ENCODE peak calls at places on chromosomes 4 and X, in ten cellular contexts. One of them, this sample, is unnamed.

GRCh38 chr4:39045791-39046221 is 13.6 kb upstream of the TMEM156 start:
- DNase-seq in tibial nerve: no peak
- DNase-seq in substantia nigra: no peak
- DNase-seq in OCI-LY7: peak; percentile 40
- DNase-seq in small intestine: no peak
- DNase-seq in transverse colon: no peak
- DNase-seq in brain microvascular endothelial cell: peak; percentile 42
- DNase-seq in suprapubic skin: no peak
- DNase-seq in mammary epithelial cell: no peak
- DNase-seq in adrenal gland: no peak
- DNase-seq in this sample: peak; percentile 25

GRCh38 chr4:65083076-65083475 is 587.2 kb downstream of the EPHA5 start:
- DNase-seq in substantia nigra: no peak
- DNase-seq in tibial nerve: no peak
- DNase-seq in brain microvascular endothelial cell: peak; percentile 17
- DNase-seq in mammary epithelial cell: no peak
- DNase-seq in transverse colon: no peak
- DNase-seq in suprapubic skin: no peak
- DNase-seq in small intestine: no peak
- DNase-seq in OCI-LY7: no peak
- DNase-seq in adrenal gland: no peak
- DNase-seq in this sample: no peak

GRCh38 chr4:2689825-2690700 is 66.1 kb downstream of the TNIP2 start:
- DNase-seq in transverse colon: peak; percentile 16
- DNase-seq in small intestine: no peak
- DNase-seq in adrenal gland: no peak
- DNase-seq in brain microvascular endothelial cell: peak; percentile 29
- DNase-seq in suprapubic skin: no peak
- DNase-seq in OCI-LY7: peak; percentile 67
- DNase-seq in tibial nerve: no peak
- DNase-seq in mammary epithelial cell: no peak
- DNase-seq in substantia nigra: no peak
- DNase-seq in this sample: no peak

GRCh38 chr4:144683516-144683915 is 37.6 kb downstream of the HHIP start:
- DNase-seq in suprapubic skin: no peak
- DNase-seq in brain microvascular endothelial cell: no peak
- DNase-seq in substantia nigra: no peak
- DNase-seq in adrenal gland: no peak
- DNase-seq in OCI-LY7: no peak
- DNase-seq in small intestine: no peak
- DNase-seq in mammary epithelial cell: no peak
- DNase-seq in tibial nerve: no peak
- DNase-seq in transverse colon: no peak
- DNase-seq in this sample: no peak

GRCh38 chrX:12446342-12447075 is 308.2 kb downstream of the FRMPD4 start:
- DNase-seq in brain microvascular endothelial cell: peak; percentile 19
- DNase-seq in small intestine: no peak
- DNase-seq in transverse colon: no peak
- DNase-seq in suprapubic skin: no peak
- DNase-seq in mammary epithelial cell: peak; percentile 85
- DNase-seq in substantia nigra: no peak
- DNase-seq in OCI-LY7: no peak
- DNase-seq in tibial nerve: no peak
- DNase-seq in adrenal gland: no peak
- DNase-seq in this sample: peak; percentile 1

GRCh38 chr4:76679691-76680090 is 218.3 kb downstream of the SOWAHB start:
- DNase-seq in brain microvascular endothelial cell: no peak
- DNase-seq in transverse colon: no peak
- DNase-seq in mammary epithelial cell: no peak
- DNase-seq in tibial nerve: no peak
- DNase-seq in adrenal gland: no peak
- DNase-seq in substantia nigra: no peak
- DNase-seq in OCI-LY7: no peak
- DNase-seq in suprapubic skin: no peak
- DNase-seq in small intestine: no peak
- DNase-seq in this sample: no peak

GRCh38 chr4:142845293-142846070 is 619 bp downstream of the INPP4B start:
- DNase-seq in OCI-LY7: no peak
- DNase-seq in small intestine: peak; percentile 7
- DNase-seq in suprapubic skin: no peak
- DNase-seq in substantia nigra: no peak
- DNase-seq in brain microvascular endothelial cell: no peak
- DNase-seq in tibial nerve: no peak
- DNase-seq in adrenal gland: no peak
- DNase-seq in mammary epithelial cell: peak; percentile 19
- DNase-seq in transverse colon: peak; percentile 13
- DNase-seq in this sample: no peak

GRCh38 chr4:75512336-75513211 is 1.6 kb downstream of the RCHY1 start:
- DNase-seq in mammary epithelial cell: peak; percentile 48
- DNase-seq in brain microvascular endothelial cell: no peak
- DNase-seq in suprapubic skin: no peak
- DNase-seq in substantia nigra: no peak
- DNase-seq in tibial nerve: no peak
- DNase-seq in adrenal gland: no peak
- DNase-seq in small intestine: peak; percentile 7
- DNase-seq in OCI-LY7: peak; percentile 60
- DNase-seq in transverse colon: no peak
- DNase-seq in this sample: peak; percentile 26

GRCh38 chr4:156362581-156362980 is 408.9 kb upstream of the CTSO start:
- DNase-seq in tibial nerve: no peak
- DNase-seq in transverse colon: no peak
- DNase-seq in OCI-LY7: no peak
- DNase-seq in mammary epithelial cell: no peak
- DNase-seq in substantia nigra: no peak
- DNase-seq in brain microvascular endothelial cell: peak; percentile 16
- DNase-seq in adrenal gland: no peak
- DNase-seq in small intestine: no peak
- DNase-seq in suprapubic skin: no peak
- DNase-seq in this sample: no peak

GRCh38 chr4:14887842-14888433 is 114.3 kb upstream of the CPEB2 start:
- DNase-seq in brain microvascular endothelial cell: no peak
- DNase-seq in substantia nigra: no peak
- DNase-seq in suprapubic skin: no peak
- DNase-seq in adrenal gland: no peak
- DNase-seq in tibial nerve: no peak
- DNase-seq in transverse colon: no peak
- DNase-seq in small intestine: no peak
- DNase-seq in OCI-LY7: no peak
- DNase-seq in mammary epithelial cell: peak; percentile 12
- DNase-seq in this sample: no peak

GRCh38 chrX:258291-259040 is 22.7 kb upstream of the PLCXD1 start:
- DNase-seq in tibial nerve: no peak
- DNase-seq in substantia nigra: no peak
- DNase-seq in brain microvascular endothelial cell: no peak
- DNase-seq in adrenal gland: no peak
- DNase-seq in small intestine: no peak
- DNase-seq in suprapubic skin: no peak
- DNase-seq in transverse colon: no peak
- DNase-seq in OCI-LY7: no peak
- DNase-seq in mammary epithelial cell: no peak
- DNase-seq in this sample: no peak

GRCh38 chr4:156734965-156735895 is 236.4 kb downstream of the PDGFC start:
- DNase-seq in mammary epithelial cell: peak; percentile 24
- DNase-seq in OCI-LY7: no peak
- DNase-seq in brain microvascular endothelial cell: no peak
- DNase-seq in substantia nigra: no peak
- DNase-seq in adrenal gland: no peak
- DNase-seq in tibial nerve: no peak
- DNase-seq in transverse colon: no peak
- DNase-seq in small intestine: no peak
- DNase-seq in suprapubic skin: no peak
- DNase-seq in this sample: peak; percentile 30

GRCh38 chrX:38558681-38559080 is 2.7 kb upstream of the TSPAN7 start:
- DNase-seq in brain microvascular endothelial cell: no peak
- DNase-seq in tibial nerve: no peak
- DNase-seq in adrenal gland: no peak
- DNase-seq in mammary epithelial cell: peak; percentile 83
- DNase-seq in transverse colon: no peak
- DNase-seq in suprapubic skin: no peak
- DNase-seq in substantia nigra: no peak
- DNase-seq in small intestine: no peak
- DNase-seq in OCI-LY7: no peak
- DNase-seq in this sample: peak; percentile 38

GRCh38 chr4:163871078-163871477 is 376.6 kb downstream of the TMA16 start:
- DNase-seq in transverse colon: no peak
- DNase-seq in tibial nerve: no peak
- DNase-seq in adrenal gland: no peak
- DNase-seq in OCI-LY7: no peak
- DNase-seq in suprapubic skin: no peak
- DNase-seq in substantia nigra: no peak
- DNase-seq in brain microvascular endothelial cell: no peak
- DNase-seq in small intestine: no peak
- DNase-seq in mammary epithelial cell: no peak
- DNase-seq in this sample: no peak

GRCh38 chr4:163878336-163879121 is 384.0 kb downstream of the TMA16 start:
- DNase-seq in tibial nerve: no peak
- DNase-seq in suprapubic skin: no peak
- DNase-seq in OCI-LY7: no peak
- DNase-seq in small intestine: no peak
- DNase-seq in adrenal gland: no peak
- DNase-seq in mammary epithelial cell: no peak
- DNase-seq in substantia nigra: no peak
- DNase-seq in transverse colon: no peak
- DNase-seq in brain microvascular endothelial cell: no peak
- DNase-seq in this sample: no peak

DNA sequence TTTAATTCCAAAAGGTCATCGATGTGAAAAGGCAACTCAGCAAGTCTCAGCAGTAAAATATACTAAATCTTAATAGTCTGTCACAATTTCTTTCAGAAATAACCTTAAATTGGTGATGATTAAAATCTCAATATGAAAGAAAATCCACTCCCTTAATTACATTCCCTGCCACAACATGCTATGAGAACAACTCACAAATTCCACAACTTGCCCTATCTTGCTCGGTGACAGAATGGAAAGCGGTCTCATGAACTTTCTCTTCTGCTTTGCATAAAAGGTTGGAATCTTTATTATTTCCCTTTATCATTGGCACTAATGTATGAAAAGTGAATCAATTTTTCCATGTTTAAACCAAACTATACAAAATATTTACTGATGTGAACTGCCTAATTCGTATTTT is 380.8 kb downstream of the TMA16 start:
- DNase-seq in substantia nigra: no peak
- DNase-seq in small intestine: no peak
- DNase-seq in transverse colon: no peak
- DNase-seq in OCI-LY7: no peak
- DNase-seq in adrenal gland: no peak
- DNase-seq in suprapubic skin: no peak
- DNase-seq in tibial nerve: no peak
- DNase-seq in mammary epithelial cell: peak; percentile 69
- DNase-seq in brain microvascular endothelial cell: no peak
- DNase-seq in this sample: peak; percentile 60
- H3K27ac ChIP-seq in substantia nigra: no peak overlapping the region
- H3K27ac ChIP-seq in small intestine: no peak overlapping the region
- H3K27ac ChIP-seq in transverse colon: no peak overlapping the region
- H3K27ac ChIP-seq in OCI-LY7: no peak overlapping the region
- H3K27ac ChIP-seq in adrenal gland: no peak overlapping the region
- H3K27ac ChIP-seq in suprapubic skin: no peak overlapping the region
- H3K27ac ChIP-seq in tibial nerve: no peak overlapping the region
- H3K27ac ChIP-seq in mammary epithelial cell: peak overlapping the region; percentile 83
- H3K27ac ChIP-seq in brain microvascular endothelial cell: no peak overlapping the region
- H3K27ac ChIP-seq in this sample: no peak overlapping the region

GRCh38 chr4:123616970-123617392 is 220.4 kb downstream of the SPRY1 start:
- DNase-seq in substantia nigra: peak; percentile 12
- DNase-seq in small intestine: peak; percentile 69
- DNase-seq in transverse colon: peak; percentile 46
- DNase-seq in tibial nerve: peak; percentile 30
- DNase-seq in OCI-LY7: peak; percentile 46
- DNase-seq in mammary epithelial cell: no peak
- DNase-seq in brain microvascular endothelial cell: peak; percentile 71
- DNase-seq in adrenal gland: peak; percentile 92
- DNase-seq in suprapubic skin: no peak
- DNase-seq in this sample: no peak
- H3K27ac ChIP-seq in substantia nigra: peak overlapping the region; percentile 10
- H3K27ac ChIP-seq in small intestine: peak overlapping the region; percentile 41
- H3K27ac ChIP-seq in transverse colon: peak overlapping the region; percentile 52
- H3K27ac ChIP-seq in tibial nerve: no peak overlapping the region
- H3K27ac ChIP-seq in OCI-LY7: no peak overlapping the region
- H3K27ac ChIP-seq in mammary epithelial cell: no peak overlapping the region
- H3K27ac ChIP-seq in brain microvascular endothelial cell: no peak overlapping the region
- H3K27ac ChIP-seq in adrenal gland: peak overlapping the region; percentile 35
- H3K27ac ChIP-seq in suprapubic skin: no peak overlapping the region
- H3K27ac ChIP-seq in this sample: no peak overlapping the region

GRCh38 chr4:101599620-101600019 is 190.9 kb upstream of the BANK1 start:
- DNase-seq in brain microvascular endothelial cell: peak; percentile 25
- DNase-seq in OCI-LY7: no peak
- DNase-seq in adrenal gland: no peak
- DNase-seq in transverse colon: no peak
- DNase-seq in small intestine: no peak
- DNase-seq in mammary epithelial cell: peak; percentile 84
- DNase-seq in suprapubic skin: no peak
- DNase-seq in tibial nerve: no peak
- DNase-seq in substantia nigra: no peak
- DNase-seq in this sample: peak; percentile 45
- H3K27ac ChIP-seq in brain microvascular endothelial cell: no peak overlapping the region
- H3K27ac ChIP-seq in OCI-LY7: no peak overlapping the region
- H3K27ac ChIP-seq in adrenal gland: no peak overlapping the region
- H3K27ac ChIP-seq in transverse colon: no peak overlapping the region
- H3K27ac ChIP-seq in small intestine: no peak overlapping the region
- H3K27ac ChIP-seq in mammary epithelial cell: no peak overlapping the region
- H3K27ac ChIP-seq in suprapubic skin: no peak overlapping the region
- H3K27ac ChIP-seq in tibial nerve: no peak overlapping the region
- H3K27ac ChIP-seq in substantia nigra: no peak overlapping the region
- H3K27ac ChIP-seq in this sample: no peak overlapping the region

GRCh38 chr4:20318899-20319291 is 67.2 kb downstream of the SLIT2 start:
- DNase-seq in OCI-LY7: no peak
- DNase-seq in substantia nigra: no peak
- DNase-seq in tibial nerve: no peak
- DNase-seq in adrenal gland: no peak
- DNase-seq in brain microvascular endothelial cell: no peak
- DNase-seq in transverse colon: no peak
- DNase-seq in mammary epithelial cell: no peak
- DNase-seq in small intestine: no peak
- DNase-seq in suprapubic skin: no peak
- DNase-seq in this sample: no peak

GRCh38 chr4:20318011-20318898 is 66.5 kb downstream of the SLIT2 start:
- DNase-seq in OCI-LY7: no peak
- DNase-seq in substantia nigra: no peak
- DNase-seq in brain microvascular endothelial cell: no peak
- DNase-seq in suprapubic skin: no peak
- DNase-seq in tibial nerve: no peak
- DNase-seq in small intestine: no peak
- DNase-seq in adrenal gland: no peak
- DNase-seq in transverse colon: no peak
- DNase-seq in mammary epithelial cell: no peak
- DNase-seq in this sample: no peak

GRCh38 chr4:20320232-20320631 is 68.5 kb downstream of the SLIT2 start:
- DNase-seq in small intestine: no peak
- DNase-seq in adrenal gland: no peak
- DNase-seq in suprapubic skin: no peak
- DNase-seq in substantia nigra: no peak
- DNase-seq in mammary epithelial cell: no peak
- DNase-seq in brain microvascular endothelial cell: no peak
- DNase-seq in transverse colon: no peak
- DNase-seq in OCI-LY7: no peak
- DNase-seq in tibial nerve: no peak
- DNase-seq in this sample: no peak

GRCh38 chr4:20317424-20317985 is 65.8 kb downstream of the SLIT2 start:
- DNase-seq in suprapubic skin: no peak
- DNase-seq in small intestine: no peak
- DNase-seq in mammary epithelial cell: no peak
- DNase-seq in transverse colon: no peak
- DNase-seq in adrenal gland: no peak
- DNase-seq in tibial nerve: no peak
- DNase-seq in brain microvascular endothelial cell: no peak
- DNase-seq in OCI-LY7: no peak
- DNase-seq in substantia nigra: no peak
- DNase-seq in this sample: no peak

GRCh38 chr4:20319785-20320184 is 68.1 kb downstream of the SLIT2 start:
- DNase-seq in suprapubic skin: no peak
- DNase-seq in small intestine: no peak
- DNase-seq in mammary epithelial cell: no peak
- DNase-seq in adrenal gland: no peak
- DNase-seq in transverse colon: no peak
- DNase-seq in tibial nerve: no peak
- DNase-seq in OCI-LY7: no peak
- DNase-seq in brain microvascular endothelial cell: no peak
- DNase-seq in substantia nigra: no peak
- DNase-seq in this sample: no peak
- H3K27ac ChIP-seq in suprapubic skin: no peak overlapping the region
- H3K27ac ChIP-seq in small intestine: no peak overlapping the region
- H3K27ac ChIP-seq in mammary epithelial cell: no peak overlapping the region
- H3K27ac ChIP-seq in adrenal gland: no peak overlapping the region
- H3K27ac ChIP-seq in transverse colon: no peak overlapping the region
- H3K27ac ChIP-seq in tibial nerve: peak overlapping the region; percentile 71
- H3K27ac ChIP-seq in OCI-LY7: no peak overlapping the region
- H3K27ac ChIP-seq in brain microvascular endothelial cell: no peak overlapping the region
- H3K27ac ChIP-seq in substantia nigra: peak overlapping the region; percentile 79
- H3K27ac ChIP-seq in this sample: no peak overlapping the region